ENCODE peak calls at places on chromosomes 6 and 20, in five cellular contexts. S is MCF 10A; K is mesothelial cell of epicardium; U is renal cortical epithelial cell; I is activated naive CD8-positive, alpha-beta T cell treated with anti-CD3 and anti-CD28 coated beads for 36 hours. W is an unnamed sample.

GRCh38 chr6:29964553-29964903 is 22.2 kb downstream of the HLA-A start:
- DNase-seq in S (no peak), K (no peak), U (no peak), I (no peak), W (no peak)

GRCh38 chr6:125574604-125575003 is 174.8 kb upstream of the HEY2 start:
- DNase-seq in S (no peak), K (no peak), U (no peak), I (no peak), W (no peak)

GRCh38 chr6:160036790-160037206 is 67.9 kb downstream of the IGF2R start:
- DNase-seq in S (peak; percentile 85), K (no peak), U (no peak), I (no peak), W (peak; percentile 89)

GRCh38 chr6:113763311-113763766 is 93.8 kb upstream of the MARCKS start:
- DNase-seq in S (no peak), K (no peak), U (peak; percentile 13), I (no peak), W (no peak)

GRCh38 chr6:1346556-1347186 is 34.8 kb downstream of the FOXQ1 start:
- DNase-seq in S (no peak), K (no peak), U (no peak), I (no peak), W (no peak)

GRCh38 chr6:137661601-137662000 is 167.4 kb upstream of the OLIG3 start:
- DNase-seq in S (peak; percentile 31), K (no peak), U (no peak), I (peak; percentile 36), W (no peak)

GRCh38 chr6:14384175-14384949 is 266.8 kb downstream of the CD83 start:
- DNase-seq in S (no peak), K (no peak), U (no peak), I (no peak), W (no peak)

GRCh38 chr6:149934249-149935156 is 7.3 kb upstream of the ULBP2 start:
- DNase-seq in S (peak; percentile 74), K (peak; percentile 75), U (peak; percentile 63), I (peak; percentile 60), W (peak; percentile 79)

GRCh38 chr6:99641270-99641669 is 34.6 kb downstream of the PRDM13 start:
- DNase-seq in S (no peak), K (no peak), U (no peak), I (no peak), W (no peak)

GRCh38 chr6:84193140-84193708 is 34.2 kb downstream of the CEP162 start:
- DNase-seq in S (peak; percentile 38), K (no peak), U (peak; percentile 86), I (no peak), W (peak; percentile 89)

GRCh38 chr6:7108196-7108963 is 619 bp downstream of the RREB1 start:
- DNase-seq in S (peak; percentile 52), K (peak; percentile 69), U (no peak), I (peak; percentile 60), W (peak; percentile 42)

GRCh38 chr6:160996316-160996715 is 4.7 kb downstream of the MAP3K4 start:
- DNase-seq in S (peak; percentile 37), K (no peak), U (peak; percentile 22), I (no peak), W (no peak)

GRCh38 chr6:44297063-44298038 is 15.8 kb downstream of the AARS2 start:
- DNase-seq in S (no peak), K (peak; percentile 78), U (no peak), I (peak; percentile 63), W (no peak)

GRCh38 chr6:16345449-16346330 is 107.3 kb downstream of the GMPR start:
- DNase-seq in S (peak; percentile 41), K (no peak), U (peak; percentile 74), I (no peak), W (peak; percentile 93)

GRCh38 chr6:162777091-162777490 is 49.3 kb downstream of the PACRG start:
- DNase-seq in S (no peak), K (no peak), U (no peak), I (no peak), W (no peak)

GRCh38 chr6:166596741-166597507 is 10.4 kb upstream of the RAMACL start:
- DNase-seq in S (no peak), K (no peak), U (no peak), I (no peak), W (no peak)

GRCh38 chr6:30600576-30600975 is 16.5 kb downstream of the PPP1R10 start:
- DNase-seq in S (peak; percentile 20), K (no peak), U (no peak), I (no peak), W (no peak)

GRCh38 chr20:15380770-15381169 is 1043.4 kb upstream of the FLRT3 start:
- DNase-seq in S (no peak), K (no peak), U (no peak), I (no peak), W (no peak)

GRCh38 chr6:93282521-93283031 is 136.8 kb downstream of the EPHA7 start:
- DNase-seq in S (no peak), K (no peak), U (no peak), I (no peak), W (no peak)

GRCh38 chr6:31345026-31345730 is 11.8 kb downstream of the HLA-B start:
- DNase-seq in S (no peak), K (no peak), U (no peak), I (no peak), W (no peak)

GRCh38 chr6:41779336-41779735 is 364 bp downstream of the FRS3 start:
- DNase-seq in S (no peak), K (no peak), U (no peak), I (no peak), W (no peak)

GRCh38 chr6:44254957-44255808 is 2.1 kb downstream of the SLC35B2 start:
- DNase-seq in S (peak; percentile 51), K (no peak), U (no peak), I (peak; percentile 37), W (no peak)

GRCh38 chr6:105794263-105794662 is 291.9 kb upstream of the PRDM1 start:
- DNase-seq in S (peak; percentile 50), K (no peak), U (peak; percentile 57), I (no peak), W (no peak)

GRCh38 chr6:15577550-15578171 is 85.2 kb downstream of the DTNBP1 start:
- DNase-seq in S (no peak), K (no peak), U (no peak), I (no peak), W (no peak)

GRCh38 chr6:142833054-142833453 is 111.9 kb downstream of the HIVEP2 start:
- DNase-seq in S (peak; percentile 86), K (no peak), U (peak; percentile 95), I (no peak), W (peak; percentile 91)

GRCh38 chr20:51528263-51529026 is 14.1 kb downstream of the NFATC2 start:
- DNase-seq in S (no peak), K (no peak), U (no peak), I (peak; percentile 62), W (no peak)

GRCh38 chr6:37239511-37239910 is 18.1 kb upstream of the TBC1D22B start:
- DNase-seq in S (peak; percentile 40), K (no peak), U (peak; percentile 67), I (no peak), W (peak; percentile 26)

GRCh38 chr6:67175091-67175490 is 1460.0 kb upstream of the ADGRB3 start:
- DNase-seq in S (no peak), K (no peak), U (no peak), I (no peak), W (no peak)

GRCh38 chr20:58693226-58694006 is 816 bp downstream of the NPEPL1 start:
- DNase-seq in S (peak; percentile 9), K (no peak), U (no peak), I (peak; percentile 33), W (no peak)

GRCh38 chr20:38599410-38599882 is 2.2 kb upstream of the ARHGAP40 start:
- DNase-seq in S (peak; percentile 72), K (peak; percentile 49), U (peak; percentile 87), I (no peak), W (no peak)

W was measured in HFFc6.